ENCODE peak calls at places on chromosomes 11 and 22, in nine cellular contexts. Z is skeletal muscle cell, G is fibroblast of lung, K is choroid plexus epithelial cell, I is ovary, E is cardiac muscle cell, Y is colonic mucosa, Q is A549, U is small intestine. W is an unnamed sample.

GRCh38 chr11:115267228-115267627 is 237.0 kb downstream of the CADM1 start:
- DNase-seq in Y (no peak), U (no peak), I (no peak), G (no peak), K (no peak), Q (no peak), Z (no peak), E (peak; percentile 23), W (no peak)

GRCh38 chr22:31881198-31881597 is 63.1 kb upstream of the YWHAH start:
- DNase-seq in Z (no peak), E (no peak), K (no peak), Y (peak; percentile 21), U (no peak), Q (no peak), I (no peak), G (no peak), W (no peak)

GRCh38 chr11:27485930-27486773 is 13.6 kb upstream of the LGR4 start:
- DNase-seq in Z (no peak), E (peak; percentile 64), Y (peak; percentile 74), K (peak; percentile 75), Q (peak; percentile 71), U (peak; percentile 73), G (peak; percentile 42), I (no peak), W (peak; percentile 78)

GRCh38 chr11:59186130-59186594 is 14.2 kb downstream of the DTX4 start:
- DNase-seq in U (peak; percentile 95), K (no peak), G (no peak), E (no peak), Z (no peak), I (no peak), Q (peak; percentile 24), Y (peak; percentile 94), W (peak; percentile 74)

GRCh38 chr11:103537904-103538502 is 428.8 kb downstream of the DYNC2H1 start:
- DNase-seq in Y (no peak), U (no peak), Z (no peak), E (no peak), G (no peak), K (peak; percentile 79), I (no peak), Q (peak; percentile 17), W (peak; percentile 52)

GRCh38 chr11:112270551-112271180 is 10.0 kb upstream of the PLET1 start:
- DNase-seq in G (no peak), E (no peak), K (no peak), Q (no peak), Z (no peak), U (no peak), I (no peak), Y (no peak), W (no peak)

GRCh38 chr11:103325686-103326069 is 216.5 kb downstream of the DYNC2H1 start:
- DNase-seq in Z (no peak), G (no peak), Q (no peak), I (no peak), E (no peak), U (no peak), Y (no peak), K (no peak), W (no peak)

GRCh38 chr11:69477111-69477510 is 4.4 kb upstream of the LINC01488 start:
- DNase-seq in K (no peak), I (no peak), G (no peak), E (no peak), Z (no peak), U (no peak), Y (no peak), Q (no peak), W (no peak)

GRCh38 chr11:73359341-73359740 is 16.9 kb upstream of the RELT start:
- DNase-seq in I (no peak), K (no peak), Y (no peak), U (no peak), G (no peak), Q (no peak), Z (peak; percentile 25), E (no peak), W (no peak)

GRCh38 chr11:94652735-94653284 is 85.6 kb downstream of the PIWIL4 start:
- DNase-seq in E (no peak), K (no peak), I (no peak), Z (no peak), Y (no peak), G (no peak), Q (no peak), U (no peak), W (no peak)

GRCh38 chr11:14587203-14587602 is 56.4 kb upstream of the PDE3B start:
- DNase-seq in Z (no peak), G (no peak), I (no peak), K (no peak), U (peak; percentile 58), Q (no peak), Y (no peak), E (no peak), W (no peak)

GRCh38 chr22:17257578-17257977 is 38.3 kb upstream of the ADA2 start:
- DNase-seq in G (no peak), I (no peak), Z (no peak), Y (no peak), U (no peak), Q (no peak), E (no peak), K (no peak), W (no peak)
- H3K4me3 ChIP-seq in G (no peak overlapping the region), I (no peak overlapping the region), Z (no peak overlapping the region), Y (no peak overlapping the region), U (no peak overlapping the region), Q (no peak overlapping the region), E (no peak overlapping the region), K (no peak overlapping the region), W (no peak overlapping the region)

GRCh38 chr11:118214210-118214914 is 10.4 kb downstream of the JAML start:
- DNase-seq in Y (peak; percentile 42), E (no peak), K (no peak), G (no peak), I (no peak), U (no peak), Q (no peak), Z (no peak), W (no peak)
- H3K4me3 ChIP-seq in Y (no peak overlapping the region), E (no peak overlapping the region), K (no peak overlapping the region), G (no peak overlapping the region), I (no peak overlapping the region), U (no peak overlapping the region), Q (no peak overlapping the region), Z (no peak overlapping the region), W (no peak overlapping the region)

GRCh38 chr22:46708766-46709330 is 29.2 kb downstream of the CERK start:
- DNase-seq in Q (no peak), I (no peak), G (no peak), U (no peak), K (no peak), E (no peak), Y (no peak), Z (no peak), W (no peak)
- H3K4me3 ChIP-seq in Q (no peak overlapping the region), I (no peak overlapping the region), G (no peak overlapping the region), U (no peak overlapping the region), K (no peak overlapping the region), E (no peak overlapping the region), Y (no peak overlapping the region), Z (no peak overlapping the region), W (no peak overlapping the region)

DNA sequence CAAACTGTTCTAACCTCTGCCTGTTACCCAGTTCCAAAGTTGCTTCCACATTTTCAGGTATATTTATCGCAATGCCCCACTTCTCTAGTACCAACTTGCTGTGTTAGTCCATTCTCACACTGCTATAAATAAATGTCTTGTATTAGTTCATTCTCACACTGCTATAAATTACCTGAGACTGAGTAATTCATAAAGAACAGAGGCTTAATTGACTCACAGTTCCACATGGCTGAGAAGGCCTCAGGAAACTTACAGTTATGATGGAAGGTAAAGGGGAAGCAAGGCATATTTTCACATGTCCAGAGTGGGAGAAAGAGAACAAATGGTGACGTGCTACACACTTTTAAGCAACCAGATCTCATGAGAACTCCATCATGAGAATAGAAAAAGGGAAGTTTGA is 130.4 kb upstream of the C11orf87 start:
- DNase-seq in Y (no peak), G (no peak), K (no peak), Z (no peak), Q (no peak), I (no peak), E (no peak), U (no peak), W (no peak)
- H3K4me3 ChIP-seq in Y (no peak overlapping the region), G (no peak overlapping the region), K (no peak overlapping the region), Z (no peak overlapping the region), Q (no peak overlapping the region), I (no peak overlapping the region), E (no peak overlapping the region), U (no peak overlapping the region), W (no peak overlapping the region)

GRCh38 chr22:23283591-23284503 is 103.5 kb downstream of the BCR start:
- DNase-seq in I (no peak), K (no peak), E (no peak), Q (no peak), Y (no peak), U (no peak), Z (no peak), G (no peak), W (no peak)
- H3K4me3 ChIP-seq in I (no peak overlapping the region), K (no peak overlapping the region), E (no peak overlapping the region), Q (no peak overlapping the region), Y (no peak overlapping the region), U (no peak overlapping the region), Z (no peak overlapping the region), G (no peak overlapping the region), W (no peak overlapping the region)